ENCODE peak calls at places on chromosomes 4 and X, in four cellular contexts. T is mammary epithelial cell, D is SK-MEL-5, S is pancreas. B is an unnamed sample.

GRCh38 chrX:10529344-10529743 is 91.0 kb downstream of the MID1 start:
- DNase-seq in T (peak; percentile 47), D (no peak), S (no peak), B (peak; percentile 48)

GRCh38 chr4:156052116-156052515 is 98.5 kb upstream of the CTSO start:
- DNase-seq in T (peak; percentile 45), D (no peak), S (no peak), B (no peak)

GRCh38 chr4:54659213-54660144 is 1.7 kb downstream of the KIT start:
- DNase-seq in T (no peak), D (no peak), S (no peak), B (no peak)

GRCh38 chr4:67035501-67035900 is 509.8 kb downstream of the CENPC start:
- DNase-seq in T (peak; percentile 91), D (peak; percentile 20), S (no peak), B (peak; percentile 98)

GRCh38 chr4:77286906-77287305 is 129.9 kb downstream of the CCNG2 start:
- DNase-seq in T (peak; percentile 45), D (no peak), S (no peak), B (no peak)

GRCh38 chrX:122218666-122219065 is 965.4 kb upstream of the GRIA3 start:
- DNase-seq in T (peak; percentile 57), D (no peak), S (no peak), B (peak; percentile 12)

GRCh38 chrX:110284159-110284558 is 33.7 kb downstream of the AMMECR1 start:
- DNase-seq in T (peak; percentile 79), D (no peak), S (no peak), B (peak; percentile 83)

GRCh38 chr4:105551968-105552746 is at the start of gene ARHGEF38:
- DNase-seq in T (peak; percentile 78), D (peak; percentile 42), S (peak; percentile 91), B (peak; percentile 89)

GRCh38 chrX:97790850-97791249 is 907.1 kb downstream of the RPA4 start:
- DNase-seq in T (no peak), D (peak; percentile 65), S (no peak), B (no peak)

GRCh38 chrX:36583674-36584073 is 424.5 kb upstream of the FAM47C start:
- DNase-seq in T (no peak), D (no peak), S (no peak), B (peak; percentile 4)

GRCh38 chrX:154735695-154736393 is 15.0 kb downstream of the GAB3 start:
- DNase-seq in T (peak; percentile 41), D (no peak), S (no peak), B (peak; percentile 7)

GRCh38 chrX:31483336-31483735 is 411.5 kb upstream of the FTHL17 start:
- DNase-seq in T (peak; percentile 54), D (peak; percentile 76), S (no peak), B (no peak)

GRCh38 chr4:186441502-186441901 is 113.9 kb downstream of the MTNR1A start:
- DNase-seq in T (no peak), D (no peak), S (no peak), B (no peak)

GRCh38 chr4:1202526-1203378 is 30.4 kb upstream of the SPON2 start:
- DNase-seq in T (no peak), D (no peak), S (peak; percentile 11), B (no peak)

GRCh38 chr4:183333202-183333601 is 11.0 kb upstream of the CLDN24 start:
- DNase-seq in T (no peak), D (no peak), S (no peak), B (no peak)

GRCh38 chr4:81069706-81070331 is 39.3 kb downstream of the BMP3 start:
- DNase-seq in T (peak; percentile 73), D (peak; percentile 92), S (peak; percentile 56), B (peak; percentile 90)

GRCh38 chr4:99816611-99817309 is at the start of gene DAPP1:
- DNase-seq in T (peak; percentile 99), D (no peak), S (peak; percentile 33), B (peak; percentile 89)

GRCh38 chr4:153084939-153085630 is 119.2 kb upstream of the TRIM2 start:
- DNase-seq in T (peak; percentile 74), D (peak; percentile 68), S (peak; percentile 57), B (peak; percentile 76)

B was measured in PC-3.